ENCODE peak calls at places on chromosomes 4 and X, in four cellular contexts. S, R, N and B are unnamed samples.

GRCh38 chr4:187470061-187470460 is 525.5 kb upstream of the ZFP42 start:
- DNase-seq in S (no peak), R (no peak), N (no peak), B (no peak)

GRCh38 chr4:153076861-153077260 is 127.4 kb upstream of the TRIM2 start:
- DNase-seq in S (no peak), R (no peak), N (no peak), B (no peak)

GRCh38 chr4:152259866-152260265 is 276.0 kb downstream of the FBXW7 start:
- DNase-seq in S (no peak), R (no peak), N (no peak), B (no peak)

GRCh38 chr4:157220026-157220881 is at the start of gene GRIA2:
- DNase-seq in S (no peak), R (no peak), N (peak), B (peak)

GRCh38 chr4:4428966-4429875 is 42.3 kb downstream of the NSG1 start:
- DNase-seq in S (no peak), R (no peak), N (no peak), B (peak)

GRCh38 chr4:109801895-109802319 is at the start of gene CFI:
- DNase-seq in S (no peak), R (no peak), N (no peak), B (no peak)

GRCh38 chr4:176814770-176815169 is 22.0 kb upstream of the VEGFC start:
- DNase-seq in S (no peak), R (no peak), N (no peak), B (no peak)

GRCh38 chr4:106238819-106239420 is 77.1 kb downstream of the TBCK start:
- DNase-seq in S (no peak), R (no peak), N (no peak), B (peak)

GRCh38 chrX:150525061-150525919 is 43.1 kb upstream of the MTM1 start:
- DNase-seq in S (no peak), R (no peak), N (no peak), B (no peak)

GRCh38 chr4:66275381-66276060 is 605.2 kb upstream of the EPHA5 start:
- DNase-seq in S (no peak), R (no peak), N (no peak), B (peak)

GRCh38 chr4:145177906-145178538 is 2.4 kb downstream of the OTUD4 start:
- DNase-seq in S (no peak), R (no peak), N (no peak), B (peak)

GRCh38 chr4:112514079-112514448 is 1.9 kb downstream of the NEUROG2 start:
- DNase-seq in S (no peak), R (no peak), N (no peak), B (peak)

GRCh38 chr4:108411836-108412235 is 208.5 kb upstream of the RPL34 start:
- DNase-seq in S (no peak), R (no peak), N (no peak), B (no peak)